ENCODE peak calls at places on chromosomes 16 and 17, in seven cellular contexts. One of them, this sample, is unnamed.

GRCh38 chr16:11004957-11005610 is 60.7 kb downstream of the CLEC16A start:
- DNase-seq in IMR-90: peak; percentile 81
- DNase-seq in A549: no peak
- DNase-seq in K562: no peak
- DNase-seq in H54: peak; percentile 28
- DNase-seq in sigmoid colon: no peak
- DNase-seq in heart left ventricle: no peak
- DNase-seq in this sample: no peak

GRCh38 chr17:77527836-77528505 is 387.2 kb downstream of the SEC14L1 start:
- DNase-seq in K562: no peak
- DNase-seq in sigmoid colon: peak; percentile 52
- DNase-seq in A549: no peak
- DNase-seq in IMR-90: no peak
- DNase-seq in heart left ventricle: no peak
- DNase-seq in H54: no peak
- DNase-seq in this sample: no peak

GRCh38 chr16:54940279-54940604 is 9.6 kb downstream of the IRX5 start:
- DNase-seq in A549: no peak
- DNase-seq in H54: no peak
- DNase-seq in K562: no peak
- DNase-seq in heart left ventricle: no peak
- DNase-seq in sigmoid colon: no peak
- DNase-seq in IMR-90: no peak
- DNase-seq in this sample: no peak

GRCh38 chr16:16075463-16076399 is 126.3 kb downstream of the ABCC1 start:
- DNase-seq in H54: no peak
- DNase-seq in IMR-90: peak; percentile 41
- DNase-seq in sigmoid colon: peak; percentile 86
- DNase-seq in K562: no peak
- DNase-seq in heart left ventricle: peak; percentile 25
- DNase-seq in A549: no peak
- DNase-seq in this sample: no peak

GRCh38 chr17:70855401-70856054 is 686.2 kb downstream of the KCNJ2 start:
- DNase-seq in sigmoid colon: no peak
- DNase-seq in A549: no peak
- DNase-seq in H54: no peak
- DNase-seq in heart left ventricle: no peak
- DNase-seq in K562: no peak
- DNase-seq in IMR-90: peak; percentile 90
- DNase-seq in this sample: no peak

GRCh38 chr17:61431594-61432311 is 20.5 kb upstream of the TBX4 start:
- DNase-seq in heart left ventricle: no peak
- DNase-seq in K562: no peak
- DNase-seq in sigmoid colon: no peak
- DNase-seq in A549: no peak
- DNase-seq in H54: no peak
- DNase-seq in IMR-90: peak; percentile 76
- DNase-seq in this sample: no peak

GRCh38 chr17:77390870-77391269 is 250.1 kb downstream of the SEC14L1 start:
- DNase-seq in heart left ventricle: no peak
- DNase-seq in A549: no peak
- DNase-seq in H54: no peak
- DNase-seq in sigmoid colon: no peak
- DNase-seq in K562: no peak
- DNase-seq in IMR-90: no peak
- DNase-seq in this sample: no peak

GRCh38 chr17:58339775-58340622 is 11.4 kb upstream of the TSPOAP1 start:
- DNase-seq in K562: no peak
- DNase-seq in H54: no peak
- DNase-seq in sigmoid colon: no peak
- DNase-seq in IMR-90: no peak
- DNase-seq in heart left ventricle: no peak
- DNase-seq in A549: no peak
- DNase-seq in this sample: no peak

GRCh38 chr16:64933890-64934289 is 188.0 kb downstream of the CDH11 start:
- DNase-seq in sigmoid colon: no peak
- DNase-seq in H54: no peak
- DNase-seq in K562: no peak
- DNase-seq in A549: no peak
- DNase-seq in IMR-90: peak; percentile 45
- DNase-seq in heart left ventricle: peak; percentile 51
- DNase-seq in this sample: no peak

GRCh38 chr17:78986048-78986648 is 6.4 kb upstream of the LGALS3BP start:
- DNase-seq in heart left ventricle: no peak
- DNase-seq in K562: peak; percentile 82
- DNase-seq in IMR-90: peak; percentile 39
- DNase-seq in A549: no peak
- DNase-seq in sigmoid colon: no peak
- DNase-seq in H54: no peak
- DNase-seq in this sample: peak; percentile 62

GRCh38 chr17:75088902-75089417 is 1.2 kb downstream of the SLC16A5 start:
- DNase-seq in A549: peak; percentile 77
- DNase-seq in K562: peak; percentile 49
- DNase-seq in IMR-90: no peak
- DNase-seq in sigmoid colon: no peak
- DNase-seq in heart left ventricle: no peak
- DNase-seq in H54: peak; percentile 97
- DNase-seq in this sample: peak; percentile 42

GRCh38 chr16:30902070-30902972 is 5.9 kb downstream of the CTF1 start:
- DNase-seq in A549: peak; percentile 82
- DNase-seq in H54: peak; percentile 81
- DNase-seq in K562: peak; percentile 88
- DNase-seq in sigmoid colon: peak; percentile 81
- DNase-seq in heart left ventricle: peak; percentile 77
- DNase-seq in IMR-90: peak; percentile 63
- DNase-seq in this sample: peak; percentile 83

GRCh38 chr17:75516619-75517276 is 420 bp downstream of the TSEN54 start:
- DNase-seq in heart left ventricle: peak; percentile 38
- DNase-seq in H54: peak; percentile 77
- DNase-seq in sigmoid colon: no peak
- DNase-seq in K562: peak; percentile 54
- DNase-seq in A549: peak; percentile 52
- DNase-seq in IMR-90: no peak
- DNase-seq in this sample: peak; percentile 68

GRCh38 chr16:81888520-81889394 is 109.7 kb downstream of the PLCG2 start:
- DNase-seq in heart left ventricle: no peak
- DNase-seq in K562: no peak
- DNase-seq in H54: no peak
- DNase-seq in IMR-90: no peak
- DNase-seq in A549: no peak
- DNase-seq in sigmoid colon: no peak
- DNase-seq in this sample: no peak

DNA sequence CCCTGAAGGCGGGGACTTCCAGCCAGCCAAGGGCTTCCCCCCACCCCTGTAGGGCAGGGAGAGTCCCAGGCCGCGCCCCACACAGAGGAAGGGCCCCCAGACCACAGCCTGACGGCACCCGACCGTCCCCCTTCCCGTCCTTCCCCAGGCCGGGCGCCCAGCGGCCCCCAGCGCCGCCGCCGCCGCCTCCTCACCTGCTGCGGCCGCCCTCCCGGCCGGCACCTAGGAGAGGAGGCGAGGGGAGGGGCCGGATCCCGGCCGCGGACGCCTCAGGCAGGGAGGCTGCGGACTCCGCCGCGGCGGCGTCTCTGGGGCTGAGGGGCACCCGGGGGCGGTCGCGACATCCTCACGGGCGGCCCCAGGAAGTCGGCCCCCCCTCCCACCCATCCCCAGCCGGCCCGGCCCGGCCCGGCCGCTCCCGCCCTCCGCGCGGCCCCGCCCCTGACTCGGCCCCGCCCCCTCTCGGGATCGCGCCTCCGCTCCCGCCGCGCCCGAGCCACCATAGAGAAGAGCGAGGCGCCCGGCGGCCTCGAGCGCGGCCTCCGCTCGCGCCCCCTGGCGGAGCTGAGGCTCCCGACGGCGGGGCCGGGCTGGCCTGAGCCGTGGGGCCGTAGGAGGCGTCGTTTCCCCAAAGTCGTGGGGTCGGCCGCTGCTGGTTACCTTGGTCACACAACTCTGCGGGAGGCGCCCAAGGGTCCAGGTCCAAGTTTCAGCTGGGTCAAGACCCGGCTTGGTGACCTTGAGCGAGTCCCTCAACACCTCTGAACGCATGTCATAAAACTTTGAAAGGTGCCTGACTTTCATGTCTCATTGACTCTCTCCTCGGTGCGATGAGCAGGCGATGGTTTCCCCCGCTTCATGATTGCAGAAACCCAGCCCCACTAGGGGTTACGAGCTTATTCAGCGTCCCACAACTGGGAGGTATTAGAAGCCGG is 25.7 kb upstream of the RFFL start:
- DNase-seq in heart left ventricle: peak; percentile 91
- DNase-seq in IMR-90: peak; percentile 69
- DNase-seq in H54: peak; percentile 51
- DNase-seq in A549: no peak
- DNase-seq in sigmoid colon: peak; percentile 92
- DNase-seq in K562: peak; percentile 91
- DNase-seq in this sample: peak; percentile 90
- TF ChIP-seq POLR2A in heart left ventricle: peak; percentile 53
- TF ChIP-seq POLR2A in IMR-90: no peak
- TF ChIP-seq POLR2A in H54: peak; percentile 27
- TF ChIP-seq POLR2A in A549: no peak
- TF ChIP-seq POLR2A in sigmoid colon: no peak
- TF ChIP-seq POLR2A in K562: peak; percentile 53
- TF ChIP-seq POLR2A in this sample: peak; percentile 58

DNA sequence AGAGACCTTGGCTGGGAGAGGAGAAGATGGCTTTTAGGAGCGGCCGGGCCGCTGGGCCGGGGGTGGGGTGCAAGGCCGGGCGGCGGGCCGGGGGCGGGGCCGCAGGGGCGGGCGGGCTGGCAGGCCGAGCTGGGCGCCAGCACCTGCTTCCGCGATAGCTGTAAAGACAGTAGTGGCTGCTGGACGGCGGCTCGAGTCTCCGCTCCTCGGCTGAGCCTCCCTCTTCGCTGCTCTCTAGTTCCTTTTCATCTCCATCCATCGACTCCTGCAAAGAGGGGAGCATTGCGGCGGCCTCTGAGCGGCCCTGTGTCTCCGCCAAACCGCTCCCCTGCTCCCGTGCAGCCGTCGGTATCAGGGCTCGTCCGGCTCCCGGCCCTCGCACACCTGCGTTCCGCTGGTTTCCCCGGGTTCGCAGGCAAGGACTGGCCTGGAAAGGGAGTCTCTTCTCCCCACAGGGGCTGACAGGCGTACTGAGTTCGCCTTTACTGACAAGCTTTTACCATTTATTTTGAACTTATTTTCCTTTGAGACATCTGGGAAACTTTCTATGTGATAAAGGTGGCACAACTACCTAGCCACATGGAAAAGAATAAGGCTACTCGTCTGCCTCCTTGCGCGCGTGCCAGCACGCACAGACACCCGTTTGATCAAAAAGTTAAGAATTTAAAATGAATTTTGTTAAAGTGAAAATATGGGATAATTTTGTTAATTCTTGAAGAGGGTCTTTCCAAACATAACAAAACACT is at the start of gene C17orf75:
- DNase-seq in sigmoid colon: peak; percentile 90
- DNase-seq in IMR-90: peak; percentile 70
- DNase-seq in H54: peak; percentile 76
- DNase-seq in heart left ventricle: peak; percentile 82
- DNase-seq in K562: peak; percentile 90
- DNase-seq in A549: peak; percentile 69
- DNase-seq in this sample: peak; percentile 89
- TF ChIP-seq POLR2A in sigmoid colon: peak; percentile 10
- TF ChIP-seq POLR2A in IMR-90: no peak
- TF ChIP-seq POLR2A in H54: peak; percentile 60
- TF ChIP-seq POLR2A in heart left ventricle: no peak
- TF ChIP-seq POLR2A in K562: peak; percentile 82
- TF ChIP-seq POLR2A in A549: peak; percentile 71
- TF ChIP-seq POLR2A in this sample: peak; percentile 79

GRCh38 chr17:41689497-41690299 is 1.0 kb downstream of the EIF1 start:
- DNase-seq in heart left ventricle: no peak
- DNase-seq in K562: peak; percentile 77
- DNase-seq in sigmoid colon: no peak
- DNase-seq in A549: no peak
- DNase-seq in H54: no peak
- DNase-seq in IMR-90: peak; percentile 69
- DNase-seq in this sample: peak; percentile 91

GRCh38 chr17:41688641-41689496 is at the start of gene EIF1:
- DNase-seq in IMR-90: peak; percentile 99
- DNase-seq in heart left ventricle: peak; percentile 100
- DNase-seq in sigmoid colon: peak; percentile 100
- DNase-seq in A549: peak; percentile 98
- DNase-seq in H54: peak; percentile 91
- DNase-seq in K562: peak; percentile 100
- DNase-seq in this sample: peak; percentile 100

GRCh38 chr17:41692722-41693521 is 4.2 kb downstream of the EIF1 start:
- DNase-seq in heart left ventricle: no peak
- DNase-seq in A549: no peak
- DNase-seq in K562: no peak
- DNase-seq in H54: no peak
- DNase-seq in sigmoid colon: no peak
- DNase-seq in IMR-90: peak; percentile 33
- DNase-seq in this sample: peak; percentile 49

GRCh38 chr17:41690497-41690896 is 1.8 kb downstream of the EIF1 start:
- DNase-seq in IMR-90: no peak
- DNase-seq in H54: no peak
- DNase-seq in A549: no peak
- DNase-seq in heart left ventricle: no peak
- DNase-seq in sigmoid colon: no peak
- DNase-seq in K562: no peak
- DNase-seq in this sample: peak; percentile 52

GRCh38 chr17:41691031-41691777 is 2.5 kb downstream of the EIF1 start:
- DNase-seq in sigmoid colon: no peak
- DNase-seq in IMR-90: peak; percentile 2
- DNase-seq in H54: no peak
- DNase-seq in K562: no peak
- DNase-seq in A549: no peak
- DNase-seq in heart left ventricle: no peak
- DNase-seq in this sample: peak; percentile 44
- TF ChIP-seq POLR2A in sigmoid colon: no peak
- TF ChIP-seq POLR2A in IMR-90: no peak
- TF ChIP-seq POLR2A in H54: no peak
- TF ChIP-seq POLR2A in K562: no peak
- TF ChIP-seq POLR2A in A549: no peak
- TF ChIP-seq POLR2A in heart left ventricle: no peak
- TF ChIP-seq POLR2A in this sample: peak; percentile 9

DNA sequence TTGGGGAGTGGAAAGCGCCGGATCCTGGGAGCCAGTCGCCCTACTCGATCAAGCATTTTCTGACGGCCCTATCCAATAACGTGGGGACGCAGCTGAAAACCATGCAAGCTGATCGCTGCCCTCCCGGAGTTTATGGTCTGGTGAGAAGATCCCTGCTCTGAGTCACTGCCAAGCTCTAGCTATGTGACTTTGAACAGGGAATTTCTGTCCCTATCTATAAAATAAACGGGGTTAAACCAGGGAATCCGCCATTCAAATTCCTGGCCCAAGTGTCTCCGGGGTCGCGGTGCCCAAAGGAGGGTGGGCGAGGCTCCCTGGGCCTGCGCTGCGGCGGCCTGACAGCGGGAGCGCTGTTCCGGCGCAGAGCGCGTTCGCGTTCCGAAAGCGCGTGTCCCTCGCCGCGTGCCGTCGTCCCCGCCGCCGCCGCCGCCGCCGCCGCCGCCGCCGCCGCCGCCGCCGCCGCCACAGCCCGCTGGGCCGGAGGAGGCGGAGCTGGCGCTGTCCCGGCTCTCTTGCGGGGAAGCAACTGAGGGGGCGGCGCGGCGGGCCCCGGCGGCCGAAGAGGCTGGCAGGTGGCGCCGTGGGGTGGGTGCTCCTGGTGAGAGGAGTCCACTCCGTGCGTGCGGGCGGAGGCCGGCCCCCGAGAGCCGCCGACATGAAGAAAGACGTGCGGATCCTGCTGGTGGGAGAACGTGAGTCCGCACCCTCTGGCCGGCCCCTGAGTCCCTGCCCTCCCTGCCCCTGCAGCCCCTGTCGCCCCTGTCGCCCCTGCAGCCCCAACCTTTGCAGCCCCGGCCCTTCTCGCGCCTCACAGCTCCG is at the start of gene RHOT1:
- DNase-seq in IMR-90: peak; percentile 90
- DNase-seq in K562: peak; percentile 83
- DNase-seq in H54: peak; percentile 76
- DNase-seq in A549: peak; percentile 87
- DNase-seq in sigmoid colon: peak; percentile 87
- DNase-seq in heart left ventricle: peak; percentile 87
- DNase-seq in this sample: peak; percentile 91
- TF ChIP-seq POLR2A in IMR-90: no peak
- TF ChIP-seq POLR2A in K562: peak; percentile 52
- TF ChIP-seq POLR2A in H54: peak; percentile 39
- TF ChIP-seq POLR2A in A549: peak; percentile 51
- TF ChIP-seq POLR2A in sigmoid colon: no peak
- TF ChIP-seq POLR2A in heart left ventricle: peak; percentile 29
- TF ChIP-seq POLR2A in this sample: peak; percentile 56

This sample was measured in erythroblast.